ENCODE peak calls at places on chromosomes 2 and 18, in five cellular contexts. One of them, this sample, is unnamed.

GRCh38 chr2:215138466-215138865 is at the start of gene ABCA12:
- DNase-seq in tibial nerve: no peak
- DNase-seq in right atrium auricular region: no peak
- DNase-seq in PC-9: peak; percentile 55
- DNase-seq in IMR-90: no peak
- DNase-seq in this sample: no peak

GRCh38 chr2:234879671-234880455 is 72.0 kb upstream of the SH3BP4 start:
- DNase-seq in tibial nerve: no peak
- DNase-seq in right atrium auricular region: no peak
- DNase-seq in PC-9: no peak
- DNase-seq in IMR-90: peak; percentile 97
- DNase-seq in this sample: no peak

GRCh38 chr2:231102772-231103171 is 22.1 kb downstream of the HTR2B start:
- DNase-seq in tibial nerve: no peak
- DNase-seq in right atrium auricular region: no peak
- DNase-seq in PC-9: no peak
- DNase-seq in IMR-90: peak; percentile 45
- DNase-seq in this sample: no peak

GRCh38 chr2:1972428-1972827 is 228.1 kb upstream of the PXDN start:
- DNase-seq in tibial nerve: peak; percentile 16
- DNase-seq in right atrium auricular region: no peak
- DNase-seq in PC-9: no peak
- DNase-seq in IMR-90: no peak
- DNase-seq in this sample: no peak

GRCh38 chr2:242013771-242014170 is 144.2 kb downstream of the RTP5 start:
- DNase-seq in tibial nerve: no peak
- DNase-seq in right atrium auricular region: peak; percentile 28
- DNase-seq in PC-9: no peak
- DNase-seq in IMR-90: no peak
- DNase-seq in this sample: no peak

GRCh38 chr2:177799531-177799930 is 273.0 kb downstream of the PDE11A start:
- DNase-seq in tibial nerve: peak; percentile 21
- DNase-seq in right atrium auricular region: no peak
- DNase-seq in PC-9: peak; percentile 18
- DNase-seq in IMR-90: peak; percentile 12
- DNase-seq in this sample: no peak

GRCh38 chr18:58313491-58314032 is 269.5 kb downstream of the NEDD4L start:
- DNase-seq in tibial nerve: no peak
- DNase-seq in right atrium auricular region: no peak
- DNase-seq in PC-9: no peak
- DNase-seq in IMR-90: no peak
- DNase-seq in this sample: no peak

GRCh38 chr2:133431289-133431688 is 137.0 kb downstream of the NCKAP5 start:
- DNase-seq in tibial nerve: no peak
- DNase-seq in right atrium auricular region: no peak
- DNase-seq in PC-9: no peak
- DNase-seq in IMR-90: peak; percentile 55
- DNase-seq in this sample: no peak

GRCh38 chr2:152353364-152353763 is 18.4 kb downstream of the FMNL2 start:
- DNase-seq in tibial nerve: no peak
- DNase-seq in right atrium auricular region: no peak
- DNase-seq in PC-9: no peak
- DNase-seq in IMR-90: no peak
- DNase-seq in this sample: no peak

GRCh38 chr2:71897145-71897495 is 250.5 kb downstream of the CYP26B1 start:
- DNase-seq in tibial nerve: no peak
- DNase-seq in right atrium auricular region: peak; percentile 49
- DNase-seq in PC-9: no peak
- DNase-seq in IMR-90: no peak
- DNase-seq in this sample: no peak

GRCh38 chr2:4445821-4446220 is 742.4 kb downstream of the DCDC2C start:
- DNase-seq in tibial nerve: no peak
- DNase-seq in right atrium auricular region: no peak
- DNase-seq in PC-9: no peak
- DNase-seq in IMR-90: no peak
- DNase-seq in this sample: no peak

GRCh38 chr2:24317491-24317920 is 42.8 kb downstream of the ITSN2 start:
- DNase-seq in tibial nerve: no peak
- DNase-seq in right atrium auricular region: no peak
- DNase-seq in PC-9: no peak
- DNase-seq in IMR-90: peak; percentile 5
- DNase-seq in this sample: no peak

GRCh38 chr2:232927793-232928563 is 57.9 kb downstream of the SNORC start:
- DNase-seq in tibial nerve: no peak
- DNase-seq in right atrium auricular region: no peak
- DNase-seq in PC-9: peak; percentile 37
- DNase-seq in IMR-90: no peak
- DNase-seq in this sample: no peak

GRCh38 chr2:224749136-224749535 is 33.0 kb upstream of the CCDC195 start:
- DNase-seq in tibial nerve: no peak
- DNase-seq in right atrium auricular region: no peak
- DNase-seq in PC-9: no peak
- DNase-seq in IMR-90: no peak
- DNase-seq in this sample: no peak
- TF ChIP-seq CTCF in tibial nerve: no peak
- TF ChIP-seq CTCF in right atrium auricular region: no peak
- TF ChIP-seq CTCF in PC-9: peak; percentile 59
- TF ChIP-seq CTCF in IMR-90: no peak
- TF ChIP-seq CTCF in this sample: no peak

DNA sequence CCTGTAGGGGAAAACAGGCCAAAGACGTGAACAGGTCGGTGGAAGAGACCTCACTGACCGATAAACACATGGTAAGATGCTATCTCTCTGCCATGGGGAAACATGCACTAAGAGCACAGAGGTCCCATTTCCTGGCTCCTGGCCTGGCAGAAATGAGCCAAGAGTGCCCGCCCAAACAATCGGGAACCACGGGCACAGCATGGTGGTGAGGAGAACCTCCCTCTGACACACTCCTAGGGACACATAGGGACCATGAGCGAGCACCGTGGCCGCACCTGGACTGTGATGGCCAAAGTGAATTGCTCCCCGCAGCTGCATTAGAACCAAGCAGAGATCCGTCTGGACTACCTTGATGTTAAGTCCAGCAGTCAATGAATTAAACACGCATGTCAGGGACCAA is 11.1 kb downstream of the HS6ST1 start:
- DNase-seq in tibial nerve: no peak
- DNase-seq in right atrium auricular region: no peak
- DNase-seq in PC-9: no peak
- DNase-seq in IMR-90: no peak
- DNase-seq in this sample: peak; percentile 19
- H3K4me1 ChIP-seq in tibial nerve: peaks cover 97% of the 10 kb centered on the region
- H3K4me1 ChIP-seq in right atrium auricular region: no peaks in the 10 kb centered on the region
- H3K4me1 ChIP-seq in PC-9: peaks cover 49% of the 10 kb centered on the region
- H3K4me1 ChIP-seq in IMR-90: peaks cover 82% of the 10 kb centered on the region
- H3K4me1 ChIP-seq in this sample: peaks cover 48% of the 10 kb centered on the region

GRCh38 chr2:15943914-15944313 is 3.6 kb downstream of the MYCN start:
- DNase-seq in tibial nerve: peak; percentile 20
- DNase-seq in right atrium auricular region: no peak
- DNase-seq in PC-9: no peak
- DNase-seq in IMR-90: no peak
- DNase-seq in this sample: no peak

GRCh38 chr2:15943378-15943851 is 3.1 kb downstream of the MYCN start:
- DNase-seq in tibial nerve: no peak
- DNase-seq in right atrium auricular region: no peak
- DNase-seq in PC-9: no peak
- DNase-seq in IMR-90: no peak
- DNase-seq in this sample: no peak

GRCh38 chr2:15941483-15941853 is 1.1 kb downstream of the MYCN start:
- DNase-seq in tibial nerve: no peak
- DNase-seq in right atrium auricular region: no peak
- DNase-seq in PC-9: no peak
- DNase-seq in IMR-90: no peak
- DNase-seq in this sample: no peak

GRCh38 chr2:15941970-15942710 is 1.8 kb downstream of the MYCN start:
- DNase-seq in tibial nerve: no peak
- DNase-seq in right atrium auricular region: no peak
- DNase-seq in PC-9: no peak
- DNase-seq in IMR-90: no peak
- DNase-seq in this sample: peak; percentile 82

GRCh38 chr2:15942711-15943345 is 2.5 kb downstream of the MYCN start:
- DNase-seq in tibial nerve: no peak
- DNase-seq in right atrium auricular region: no peak
- DNase-seq in PC-9: no peak
- DNase-seq in IMR-90: no peak
- DNase-seq in this sample: no peak
- H3K9me3 ChIP-seq in tibial nerve: no peaks in the 10 kb centered on the region
- H3K9me3 ChIP-seq in right atrium auricular region: no peaks in the 10 kb centered on the region
- H3K9me3 ChIP-seq in PC-9: no peaks in the 10 kb centered on the region
- H3K9me3 ChIP-seq in IMR-90: peaks cover 3% of the 10 kb centered on the region
- H3K9me3 ChIP-seq in this sample: no peaks in the 10 kb centered on the region

GRCh38 chr2:194559523-194559922 is 1097.5 kb upstream of the SLC39A10 start:
- DNase-seq in tibial nerve: no peak
- DNase-seq in right atrium auricular region: no peak
- DNase-seq in PC-9: no peak
- DNase-seq in IMR-90: no peak
- DNase-seq in this sample: no peak

GRCh38 chr2:194557993-194558392 is 1099.0 kb upstream of the SLC39A10 start:
- DNase-seq in tibial nerve: no peak
- DNase-seq in right atrium auricular region: no peak
- DNase-seq in PC-9: no peak
- DNase-seq in IMR-90: no peak
- DNase-seq in this sample: no peak

GRCh38 chr2:194556639-194557038 is 1100.4 kb upstream of the SLC39A10 start:
- DNase-seq in tibial nerve: no peak
- DNase-seq in right atrium auricular region: no peak
- DNase-seq in PC-9: no peak
- DNase-seq in IMR-90: no peak
- DNase-seq in this sample: no peak

GRCh38 chr2:194562329-194562728 is 1094.7 kb upstream of the SLC39A10 start:
- DNase-seq in tibial nerve: no peak
- DNase-seq in right atrium auricular region: no peak
- DNase-seq in PC-9: no peak
- DNase-seq in IMR-90: no peak
- DNase-seq in this sample: no peak

DNA sequence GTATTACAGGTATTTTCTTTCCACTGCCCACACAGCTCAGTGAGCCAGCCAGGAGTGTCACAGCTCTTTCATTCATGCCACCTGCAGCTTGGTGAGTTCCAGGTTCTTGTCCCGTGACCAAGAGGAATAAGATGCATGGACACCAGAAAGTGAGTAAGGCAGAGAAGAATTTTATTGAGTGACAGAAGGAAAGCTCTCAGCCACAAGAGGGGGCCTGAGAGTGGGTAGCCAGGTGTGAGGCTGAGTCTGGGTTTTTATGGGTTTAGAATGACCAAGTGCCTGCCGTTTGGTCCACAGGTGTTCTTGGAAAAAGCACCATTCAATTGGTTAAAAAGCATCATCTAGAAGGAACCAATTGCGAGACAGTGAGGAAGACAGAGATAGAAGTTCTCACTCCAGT is 1097.1 kb upstream of the SLC39A10 start:
- DNase-seq in tibial nerve: no peak
- DNase-seq in right atrium auricular region: no peak
- DNase-seq in PC-9: no peak
- DNase-seq in IMR-90: no peak
- DNase-seq in this sample: no peak
- TF ChIP-seq CTCF in tibial nerve: no peak
- TF ChIP-seq CTCF in right atrium auricular region: no peak
- TF ChIP-seq CTCF in PC-9: no peak
- TF ChIP-seq CTCF in IMR-90: no peak
- TF ChIP-seq CTCF in this sample: no peak

DNA sequence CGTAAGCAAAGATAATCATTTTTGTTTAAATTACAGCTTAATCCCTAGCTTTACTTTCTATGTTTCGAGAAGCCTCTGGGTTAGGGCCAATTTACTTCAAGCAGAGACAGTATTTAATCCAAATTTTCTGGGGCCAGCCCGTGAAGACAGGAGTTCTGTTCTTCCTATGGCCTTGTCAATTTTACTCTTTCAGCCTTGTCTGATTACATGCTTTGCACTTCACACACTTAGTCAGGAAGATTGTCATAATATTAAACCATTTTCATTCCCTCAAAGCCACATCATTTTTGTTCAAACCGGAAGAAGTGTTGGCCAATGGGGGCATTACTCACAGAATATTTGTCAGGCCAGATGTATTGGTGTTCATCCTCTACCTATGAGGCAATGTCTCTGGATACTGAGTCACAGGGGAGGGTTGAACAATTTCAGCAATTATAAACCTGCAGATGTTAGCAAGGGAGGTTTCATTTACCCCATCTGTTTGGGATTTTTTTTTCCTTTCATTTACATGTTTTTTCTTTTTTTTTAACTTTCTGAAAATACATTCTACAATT is 1133.2 kb upstream of the ZEB2 start:
- DNase-seq in tibial nerve: no peak
- DNase-seq in right atrium auricular region: no peak
- DNase-seq in PC-9: no peak
- DNase-seq in IMR-90: peak; percentile 95
- DNase-seq in this sample: no peak
- H3K4me1 ChIP-seq in tibial nerve: no peaks in the 10 kb centered on the region
- H3K4me1 ChIP-seq in right atrium auricular region: no peaks in the 10 kb centered on the region
- H3K4me1 ChIP-seq in PC-9: no peaks in the 10 kb centered on the region
- H3K4me1 ChIP-seq in IMR-90: no peaks in the 10 kb centered on the region
- H3K4me1 ChIP-seq in this sample: no peaks in the 10 kb centered on the region

GRCh38 chr18:7770903-7771302 is 203.8 kb downstream of the PTPRM start:
- DNase-seq in tibial nerve: no peak
- DNase-seq in right atrium auricular region: no peak
- DNase-seq in PC-9: no peak
- DNase-seq in IMR-90: no peak
- DNase-seq in this sample: no peak
- H3K9me3 ChIP-seq in tibial nerve: no peaks in the 10 kb centered on the region
- H3K9me3 ChIP-seq in right atrium auricular region: no peaks in the 10 kb centered on the region
- H3K9me3 ChIP-seq in PC-9: no peaks in the 10 kb centered on the region
- H3K9me3 ChIP-seq in IMR-90: no peaks in the 10 kb centered on the region
- H3K9me3 ChIP-seq in this sample: no peaks in the 10 kb centered on the region

GRCh38 chr2:201668402-201668801 is 25.1 kb upstream of the TMEM237 start:
- DNase-seq in tibial nerve: no peak
- DNase-seq in right atrium auricular region: no peak
- DNase-seq in PC-9: no peak
- DNase-seq in IMR-90: no peak
- DNase-seq in this sample: no peak

GRCh38 chr2:201674298-201674697 is 24.1 kb downstream of the MPP4 start:
- DNase-seq in tibial nerve: no peak
- DNase-seq in right atrium auricular region: no peak
- DNase-seq in PC-9: no peak
- DNase-seq in IMR-90: no peak
- DNase-seq in this sample: no peak

GRCh38 chr2:201674794-201675193 is 23.6 kb downstream of the MPP4 start:
- DNase-seq in tibial nerve: no peak
- DNase-seq in right atrium auricular region: no peak
- DNase-seq in PC-9: no peak
- DNase-seq in IMR-90: no peak
- DNase-seq in this sample: no peak

GRCh38 chr2:201665420-201666158 is 22.3 kb upstream of the TMEM237 start:
- DNase-seq in tibial nerve: no peak
- DNase-seq in right atrium auricular region: no peak
- DNase-seq in PC-9: no peak
- DNase-seq in IMR-90: peak; percentile 16
- DNase-seq in this sample: no peak

GRCh38 chr2:201669865-201670264 is 26.6 kb upstream of the TMEM237 start:
- DNase-seq in tibial nerve: no peak
- DNase-seq in right atrium auricular region: no peak
- DNase-seq in PC-9: no peak
- DNase-seq in IMR-90: no peak
- DNase-seq in this sample: no peak
- TF ChIP-seq CTCF in tibial nerve: no peak
- TF ChIP-seq CTCF in right atrium auricular region: no peak
- TF ChIP-seq CTCF in PC-9: no peak
- TF ChIP-seq CTCF in IMR-90: no peak
- TF ChIP-seq CTCF in this sample: no peak